ENCODE peak calls at places on chromosomes 6 and 20, in nine cellular contexts. Z, J, T, L, W, X, R, G and U are unnamed samples.

GRCh38 chr6:41785254-41785653 is 2.2 kb upstream of the TOMM6 start:
- DNase-seq in Z (no peak), J (no peak), L (no peak), G (no peak), W (no peak), R (no peak), X (no peak), T (no peak), U (no peak)

GRCh38 chr6:55868910-55869479 is 6.4 kb downstream of the BMP5 start:
- DNase-seq in J (no peak), T (no peak), R (no peak), W (no peak), X (peak; percentile 61), L (peak; percentile 95), Z (no peak), G (peak; percentile 28), U (no peak)

GRCh38 chr6:128057541-128058335 is 156.9 kb upstream of the THEMIS start:
- DNase-seq in X (no peak), W (no peak), T (no peak), J (no peak), Z (no peak), G (no peak), L (peak; percentile 69), R (no peak), U (no peak)

GRCh38 chr6:154932562-154933027 is 62.5 kb upstream of the TIAM2 start:
- DNase-seq in T (no peak), Z (no peak), R (peak; percentile 85), J (no peak), L (peak; percentile 84), G (no peak), X (no peak), W (no peak), U (no peak)

GRCh38 chr20:62358171-62358719 is 8.9 kb downstream of the LAMA5 start:
- DNase-seq in Z (no peak), T (no peak), R (no peak), G (no peak), L (no peak), X (no peak), J (no peak), W (no peak), U (no peak)

GRCh38 chr6:116175344-116175743 is 49.4 kb upstream of the COL10A1 start:
- DNase-seq in T (no peak), W (no peak), Z (no peak), L (no peak), R (no peak), G (no peak), J (no peak), X (no peak), U (no peak)

GRCh38 chr6:33610057-33610456 is 11.1 kb upstream of the ITPR3 start:
- DNase-seq in T (no peak), G (no peak), W (no peak), R (no peak), J (no peak), L (peak; percentile 71), Z (no peak), X (no peak), U (no peak)

GRCh38 chr6:12371641-12372146 is 81.5 kb downstream of the EDN1 start:
- DNase-seq in Z (no peak), R (peak; percentile 79), G (no peak), W (no peak), L (peak; percentile 37), X (no peak), J (no peak), T (no peak), U (no peak)

GRCh38 chr6:134171517-134171916 is 119.1 kb upstream of the SLC2A12 start:
- DNase-seq in Z (no peak), J (no peak), W (no peak), R (no peak), G (no peak), L (peak; percentile 18), X (no peak), T (no peak), U (no peak)

GRCh38 chr6:82554706-82555105 is 191.1 kb downstream of the TPBG start:
- DNase-seq in Z (no peak), J (no peak), L (peak; percentile 6), X (no peak), G (no peak), W (no peak), T (no peak), R (no peak), U (no peak)

GRCh38 chr6:147384737-147385710 is 123.5 kb upstream of the SAMD5 start:
- DNase-seq in G (no peak), L (no peak), J (no peak), W (no peak), X (no peak), Z (no peak), R (no peak), T (no peak), U (no peak)

GRCh38 chr6:4608361-4609115 is 167.7 kb upstream of the CDYL start:
- DNase-seq in L (no peak), G (no peak), J (no peak), Z (no peak), T (no peak), X (no peak), W (no peak), R (no peak), U (no peak)

GRCh38 chr6:158559895-158560786 is at the start of gene TMEM181:
- DNase-seq in G (peak; percentile 94), R (peak; percentile 69), L (peak; percentile 89), X (peak; percentile 93), J (peak; percentile 82), T (peak; percentile 94), W (no peak), Z (peak; percentile 76), U (peak; percentile 78)

GRCh38 chr6:110101885-110102284 is 77.6 kb downstream of the WASF1 start:
- DNase-seq in R (no peak), J (no peak), G (peak; percentile 29), T (no peak), Z (no peak), X (no peak), L (no peak), W (no peak), U (peak; percentile 65)

GRCh38 chr20:10573273-10573950 is 100.4 kb downstream of the JAG1 start:
- DNase-seq in X (no peak), Z (no peak), T (no peak), W (no peak), L (no peak), G (no peak), R (no peak), J (no peak), U (no peak)

GRCh38 chr6:145544031-145544430 is 191.3 kb downstream of the EPM2A start:
- DNase-seq in T (no peak), L (peak; percentile 90), Z (no peak), W (no peak), R (no peak), G (no peak), X (no peak), J (no peak), U (no peak)

GRCh38 chr6:136526937-136527336 is 23.3 kb downstream of the MAP7 start:
- DNase-seq in G (no peak), W (no peak), Z (no peak), X (no peak), L (no peak), T (no peak), J (no peak), R (no peak), U (no peak)

GRCh38 chr20:7094438-7094997 is 327.0 kb downstream of the BMP2 start:
- DNase-seq in Z (no peak), T (peak; percentile 53), W (peak; percentile 22), R (peak; percentile 43), G (no peak), X (peak; percentile 40), L (peak; percentile 29), J (peak; percentile 13), U (no peak)

GRCh38 chr6:58073263-58073662 is 755.8 kb downstream of the PRIM2 start:
- DNase-seq in L (no peak), R (no peak), J (no peak), Z (no peak), G (no peak), T (peak; percentile 8), W (no peak), X (no peak), U (no peak)

GRCh38 chr6:31083742-31084354 is 28.5 kb downstream of the C6orf15 start:
- DNase-seq in X (peak; percentile 74), J (peak; percentile 50), T (peak; percentile 80), L (peak; percentile 61), R (peak; percentile 34), W (no peak), G (peak; percentile 35), Z (no peak), U (no peak)

GRCh38 chr20:58718121-58718563 is 25.5 kb downstream of the NPEPL1 start:
- DNase-seq in J (no peak), R (no peak), Z (no peak), T (peak; percentile 13), G (no peak), L (no peak), X (no peak), W (no peak), U (no peak)

GRCh38 chr6:17091122-17091521 is 10.7 kb upstream of the STMND1 start:
- DNase-seq in T (no peak), X (no peak), R (no peak), J (no peak), G (no peak), W (no peak), Z (no peak), L (peak; percentile 52), U (no peak)

GRCh38 chr6:31876357-31876756 is 2.4 kb downstream of the SLC44A4 start:
- DNase-seq in X (no peak), Z (no peak), J (no peak), R (no peak), G (no peak), T (no peak), W (no peak), L (no peak), U (no peak)

GRCh38 chr20:61728326-61728725 is 337.4 kb downstream of the TAF4 start:
- DNase-seq in T (no peak), L (no peak), R (no peak), Z (no peak), J (no peak), X (no peak), G (no peak), W (no peak), U (no peak)

GRCh38 chr6:122050226-122050755 is 349.2 kb upstream of the HSF2 start:
- DNase-seq in G (no peak), J (no peak), X (no peak), Z (no peak), W (no peak), R (no peak), T (no peak), L (no peak), U (no peak)

GRCh38 chr6:16153451-16153850 is 24.6 kb downstream of the MYLIP start:
- DNase-seq in X (no peak), J (no peak), L (no peak), Z (no peak), W (no peak), G (no peak), T (no peak), R (no peak), U (no peak)

GRCh38 chr6:123808556-123808955 is 4.9 kb downstream of the NKAIN2 start:
- DNase-seq in L (no peak), J (no peak), W (no peak), T (no peak), X (no peak), Z (no peak), G (no peak), R (no peak), U (no peak)

GRCh38 chr6:108673153-108673552 is 112.4 kb downstream of the FOXO3 start:
- DNase-seq in R (no peak), G (no peak), X (no peak), J (no peak), Z (no peak), L (no peak), W (no peak), T (no peak), U (no peak)

GRCh38 chr6:36702656-36703055 is 5.0 kb downstream of the RAB44 start:
- DNase-seq in W (no peak), R (no peak), T (no peak), X (no peak), G (no peak), Z (no peak), J (no peak), L (no peak), U (no peak)

GRCh38 chr6:25435397-25435985 is 156.3 kb downstream of the CARMIL1 start:
- DNase-seq in W (no peak), J (no peak), Z (no peak), R (no peak), L (no peak), G (no peak), X (no peak), T (no peak), U (no peak)

GRCh38 chr6:75524322-75524972 is 30.8 kb upstream of the FILIP1 start:
- DNase-seq in L (peak; percentile 97), R (peak; percentile 95), Z (no peak), G (no peak), T (no peak), W (peak; percentile 75), J (no peak), X (no peak), U (no peak)